ENCODE peak calls at places on chromosomes 7 and 10, in five cellular contexts. O, Y, K, U and N are unnamed samples.

GRCh38 chr10:59536576-59537014 is 173.1 kb downstream of the SLC16A9 start:
- DNase-seq in U (no peak), K (no peak), O (no peak), Y (peak), N (peak)

GRCh38 chr7:86469680-86470295 is 173.9 kb upstream of the GRM3 start:
- DNase-seq in O (no peak), U (no peak), K (peak), Y (no peak), N (peak)

GRCh38 chr7:127678330-127678729 is 26.3 kb downstream of the SND1 start:
- DNase-seq in U (no peak), Y (no peak), O (no peak), K (peak), N (no peak)

GRCh38 chr7:12139421-12139820 is 71.7 kb upstream of the TMEM106B start:
- DNase-seq in U (no peak), O (peak), Y (no peak), K (peak), N (no peak)

GRCh38 chr7:924541-925231 is 29.8 kb downstream of the ADAP1 start:
- DNase-seq in Y (no peak), U (no peak), K (no peak), O (no peak), N (no peak)

GRCh38 chr7:70634610-70635068 is 497.3 kb upstream of the GALNT17 start:
- DNase-seq in K (peak), Y (peak), U (peak), O (peak), N (peak)

GRCh38 chr7:80659120-80660055 is 20.9 kb downstream of the CD36 start:
- DNase-seq in Y (no peak), O (no peak), U (peak), K (peak), N (no peak)

GRCh38 chr7:11833431-11833830 is 1.4 kb upstream of the THSD7A start:
- DNase-seq in U (no peak), O (no peak), Y (no peak), K (no peak), N (no peak)

GRCh38 chr7:135447783-135448182 is 62.1 kb downstream of the CNOT4 start:
- DNase-seq in Y (no peak), K (no peak), U (no peak), O (no peak), N (no peak)

GRCh38 chr10:98314577-98315284 is 46.7 kb upstream of the LOXL4 start:
- DNase-seq in O (no peak), U (peak), K (no peak), Y (no peak), N (no peak)

GRCh38 chr10:125257521-125258105 is 97.2 kb upstream of the CTBP2 start:
- DNase-seq in K (no peak), U (no peak), Y (no peak), O (no peak), N (no peak)

GRCh38 chr7:23357190-23358093 is 58.3 kb downstream of the MALSU1 start:
- DNase-seq in K (peak), U (no peak), Y (no peak), O (no peak), N (no peak)

GRCh38 chr10:58266003-58266825 is 1.5 kb downstream of the IPMK start:
- DNase-seq in O (no peak), K (peak), Y (no peak), U (no peak), N (peak)

GRCh38 chr10:112711366-112711765 is 238.7 kb upstream of the TCF7L2 start:
- DNase-seq in K (peak), O (peak), U (peak), Y (no peak), N (no peak)

GRCh38 chr7:145737617-145738016 is 379.0 kb upstream of the CNTNAP2 start:
- DNase-seq in K (no peak), U (no peak), O (no peak), Y (no peak), N (no peak)

GRCh38 chr10:110212119-110213006 is 5.0 kb downstream of the MXI1 start:
- DNase-seq in Y (no peak), O (no peak), K (no peak), U (no peak), N (no peak)

GRCh38 chr7:1087952-1088920 is at the start of gene GPER1:
- DNase-seq in O (no peak), K (peak), Y (no peak), U (no peak), N (no peak)

GRCh38 chr10:117664288-117664687 is 121.7 kb downstream of the EMX2 start:
- DNase-seq in K (no peak), U (no peak), O (no peak), Y (no peak), N (no peak)

GRCh38 chr7:117816727-117817126 is 56.5 kb downstream of the CTTNBP2 start:
- DNase-seq in Y (no peak), O (no peak), K (no peak), U (no peak), N (no peak)

GRCh38 chr7:155194531-155195140 is 103.0 kb upstream of the INSIG1 start:
- DNase-seq in O (no peak), U (no peak), K (no peak), Y (no peak), N (no peak)

GRCh38 chr10:83606275-83606674 is 533.0 kb upstream of the GHITM start:
- DNase-seq in O (no peak), Y (no peak), K (peak), U (no peak), N (no peak)

GRCh38 chr7:98323597-98324322 is 42.3 kb downstream of the BRI3 start:
- DNase-seq in Y (no peak), O (no peak), K (peak), U (no peak), N (no peak)

GRCh38 chr10:95814011-95814727 is 58.2 kb downstream of the ENTPD1 start:
- DNase-seq in Y (peak), U (peak), K (peak), O (peak), N (peak)

GRCh38 chr7:1532456-1533254 is 2.2 kb downstream of the MAFK start:
- DNase-seq in O (peak), Y (peak), K (peak), U (peak), N (peak)

GRCh38 chr7:47451851-47452205 is 130.1 kb downstream of the TNS3 start:
- DNase-seq in O (no peak), K (peak), Y (peak), U (no peak), N (no peak)

GRCh38 chr10:71770255-71770654 is 3.1 kb downstream of the VSIR start:
- DNase-seq in Y (no peak), U (no peak), O (peak), K (peak), N (no peak)
- H3K4me3 ChIP-seq in Y (no peak), U (no peak), O (no peak), K (no peak), N (no peak)

GRCh38 chr7:143882611-143883078 is 19.3 kb downstream of the TCAF1 start:
- DNase-seq in U (no peak), O (no peak), K (peak), Y (no peak), N (no peak)
- H3K4me3 ChIP-seq in U (peak), O (peak), K (peak), Y (peak), N (peak)

DNA sequence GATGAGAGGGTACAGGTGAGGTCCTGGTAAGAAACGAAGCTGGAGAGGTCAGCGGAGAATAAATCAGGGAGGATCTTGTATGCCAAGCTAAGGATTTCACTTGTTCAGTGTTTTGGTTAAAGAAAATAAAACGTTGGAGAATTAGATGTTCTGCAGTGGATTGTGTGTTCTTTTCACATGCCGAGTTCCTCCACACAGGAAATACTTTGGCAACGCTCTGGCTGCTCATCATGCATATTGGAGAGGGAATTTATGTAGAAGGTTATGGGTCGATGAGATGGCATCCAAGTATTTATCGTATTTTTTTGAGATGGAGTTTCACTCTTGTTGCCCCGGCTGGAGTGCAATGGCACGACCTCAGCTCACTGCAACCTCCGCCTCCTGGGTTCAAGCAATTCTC is 11.0 kb downstream of the RPS24 start:
- DNase-seq in U (no peak), O (no peak), Y (no peak), K (peak), N (no peak)
- H3K4me3 ChIP-seq in U (no peak), O (no peak), Y (no peak), K (no peak), N (no peak)

GRCh38 chr10:72059843-72060822 is 28.2 kb downstream of the SPOCK2 start:
- DNase-seq in Y (no peak), K (no peak), O (no peak), U (no peak), N (no peak)
- H3K4me3 ChIP-seq in Y (no peak), K (no peak), O (no peak), U (no peak), N (no peak)

GRCh38 chr7:69130421-69130820 is 467.9 kb upstream of the AUTS2 start:
- DNase-seq in U (no peak), Y (no peak), K (no peak), O (no peak), N (no peak)

GRCh38 chr7:69134316-69134715 is 464.0 kb upstream of the AUTS2 start:
- DNase-seq in O (no peak), Y (no peak), K (no peak), U (no peak), N (no peak)

GRCh38 chr7:69126896-69127479 is 471.3 kb upstream of the AUTS2 start:
- DNase-seq in Y (no peak), U (no peak), O (no peak), K (no peak), N (no peak)

GRCh38 chr7:69129524-69129923 is 468.8 kb upstream of the AUTS2 start:
- DNase-seq in O (no peak), K (no peak), Y (no peak), U (no peak), N (no peak)
- H3K4me3 ChIP-seq in O (no peak), K (no peak), Y (no peak), U (no peak), N (no peak)

GRCh38 chr10:46019541-46020343 is 10.7 kb downstream of the NCOA4 start:
- DNase-seq in K (no peak), O (no peak), Y (no peak), U (no peak), N (no peak)

GRCh38 chr10:46020344-46020656 is 10.1 kb downstream of the NCOA4 start:
- DNase-seq in Y (no peak), O (no peak), K (no peak), U (no peak), N (no peak)

GRCh38 chr10:46018453-46019169 is 11.8 kb downstream of the NCOA4 start:
- DNase-seq in U (no peak), Y (no peak), K (no peak), O (no peak), N (no peak)

GRCh38 chr10:46017733-46018132 is 12.7 kb downstream of the NCOA4 start:
- DNase-seq in O (no peak), U (no peak), Y (no peak), K (no peak), N (no peak)

DNA sequence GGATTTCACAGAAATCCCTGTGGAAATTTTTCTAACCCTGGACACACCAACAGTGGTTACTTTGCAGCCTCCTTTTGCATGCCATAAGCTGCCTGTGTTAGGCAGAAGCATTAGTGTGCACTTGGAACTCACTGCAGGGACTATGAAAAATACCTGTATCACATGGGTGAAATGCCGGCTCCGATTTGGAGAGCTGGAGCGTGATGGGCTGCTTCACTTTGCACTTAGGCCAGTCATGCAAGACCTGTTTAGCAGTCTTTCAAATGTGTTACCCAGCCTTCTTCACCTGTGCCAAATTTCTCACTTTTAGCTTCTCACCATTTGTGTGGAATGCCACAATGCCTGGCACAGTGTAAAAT is 11.3 kb downstream of the NCOA4 start:
- DNase-seq in O (no peak), K (no peak), U (no peak), Y (no peak), N (no peak)
- H3K4me3 ChIP-seq in O (no peak), K (no peak), U (no peak), Y (no peak), N (no peak)